ENCODE peak calls at places on chromosomes 16 and 17, in nine cellular contexts. P is GM13977; Y is dermis blood vessel endothelial cell; K is suprapubic skin; O is CD4-positive, alpha-beta T cell; H is amniotic stem cell; G is T-helper 1 cell; T is H54; F is iris pigment epithelial cell. L is an unnamed sample.

GRCh38 chr17:37833237-37833859 is 88.5 kb upstream of the HNF1B start:
- DNase-seq in P (peak), Y (no peak), K (peak), O (no peak), H (no peak), G (no peak), T (no peak), F (no peak), L (no peak)

GRCh38 chr16:31181102-31181830 is 1.3 kb downstream of the FUS start:
- DNase-seq in P (no peak), Y (peak), K (no peak), O (no peak), H (no peak), G (no peak), T (no peak), F (peak), L (no peak)

GRCh38 chr17:19012171-19013080 is 7.9 kb upstream of the FAM83G start:
- DNase-seq in P (no peak), Y (no peak), K (no peak), O (no peak), H (no peak), G (no peak), T (no peak), F (no peak), L (no peak)

GRCh38 chr16:18969855-18970240 is 13.9 kb upstream of the TMC7 start:
- DNase-seq in P (no peak), Y (no peak), K (no peak), O (no peak), H (no peak), G (no peak), T (no peak), F (no peak), L (no peak)

GRCh38 chr17:17204041-17204591 is 2.0 kb downstream of the PLD6 start:
- DNase-seq in P (no peak), Y (no peak), K (no peak), O (no peak), H (no peak), G (no peak), T (no peak), F (no peak), L (peak)

GRCh38 chr16:58515871-58516767 is 802 bp downstream of the SETD6 start:
- DNase-seq in P (peak), Y (peak), K (no peak), O (no peak), H (no peak), G (peak), T (no peak), F (peak), L (peak)

GRCh38 chr17:1590031-1590746 is 27.6 kb upstream of the PITPNA start:
- DNase-seq in P (peak), Y (peak), K (no peak), O (no peak), H (peak), G (no peak), T (peak), F (peak), L (peak)

GRCh38 chr17:40035162-40035559 is 19.0 kb downstream of the MED24 start:
- DNase-seq in P (no peak), Y (peak), K (no peak), O (no peak), H (no peak), G (no peak), T (no peak), F (peak), L (peak)

GRCh38 chr17:81967533-81968395 is 6.8 kb upstream of the NOTUM start:
- DNase-seq in P (peak), Y (no peak), K (peak), O (peak), H (no peak), G (peak), T (peak), F (peak), L (peak)

GRCh38 chr17:76246080-76247066 is 6.1 kb upstream of the RNF157 start:
- DNase-seq in P (peak), Y (no peak), K (no peak), O (peak), H (no peak), G (no peak), T (no peak), F (peak), L (no peak)

GRCh38 chr16:82082543-82083244 is 47.6 kb downstream of the HSD17B2 start:
- DNase-seq in P (peak), Y (peak), K (no peak), O (no peak), H (no peak), G (no peak), T (peak), F (peak), L (no peak)

GRCh38 chr16:12449795-12450194 is 353.9 kb downstream of the CPPED1 start:
- DNase-seq in P (no peak), Y (no peak), K (no peak), O (no peak), H (no peak), G (no peak), T (no peak), F (peak), L (no peak)

GRCh38 chr16:81711609-81712329 is 67.3 kb upstream of the PLCG2 start:
- DNase-seq in P (no peak), Y (peak), K (no peak), O (no peak), H (peak), G (no peak), T (peak), F (peak), L (peak)

GRCh38 chr16:84993926-84994325 is 17.4 kb downstream of the ZDHHC7 start:
- DNase-seq in P (no peak), Y (no peak), K (no peak), O (no peak), H (no peak), G (no peak), T (no peak), F (no peak), L (peak)

GRCh38 chr17:19448341-19449268 is 37.6 kb downstream of the RNF112 start:
- DNase-seq in P (no peak), Y (peak), K (no peak), O (no peak), H (peak), G (no peak), T (peak), F (peak), L (no peak)

GRCh38 chr17:80782536-80783427 is 208.9 kb upstream of the CHMP6 start:
- DNase-seq in P (no peak), Y (peak), K (peak), O (peak), H (no peak), G (peak), T (no peak), F (peak), L (no peak)

GRCh38 chr17:81422776-81423697 is 27.8 kb downstream of the BAHCC1 start:
- DNase-seq in P (no peak), Y (peak), K (no peak), O (no peak), H (peak), G (no peak), T (peak), F (peak), L (peak)

GRCh38 chr16:67673712-67674580 is 7.3 kb downstream of the C16orf86 start:
- DNase-seq in P (no peak), Y (peak), K (no peak), O (no peak), H (no peak), G (no peak), T (peak), F (no peak), L (peak)

GRCh38 chr17:30243002-30243401 is 7.5 kb upstream of the SLC6A4 start:
- DNase-seq in P (no peak), Y (no peak), K (no peak), O (no peak), H (no peak), G (no peak), T (no peak), F (no peak), L (no peak)

GRCh38 chr16:83701494-83701893 is 106.3 kb upstream of the HSBP1 start:
- DNase-seq in P (peak), Y (peak), K (peak), O (no peak), H (no peak), G (no peak), T (peak), F (peak), L (peak)

GRCh38 chr17:42387221-42387657 is 1.0 kb downstream of the STAT3 start:
- DNase-seq in P (no peak), Y (peak), K (peak), O (no peak), H (no peak), G (no peak), T (no peak), F (peak), L (no peak)

GRCh38 chr17:69320210-69320907 is 6.6 kb downstream of the ABCA5 start:
- DNase-seq in P (no peak), Y (no peak), K (no peak), O (no peak), H (no peak), G (no peak), T (no peak), F (peak), L (no peak)

GRCh38 chr16:50521246-50521900 is 26.8 kb upstream of the NKD1 start:
- DNase-seq in P (no peak), Y (no peak), K (no peak), O (no peak), H (no peak), G (no peak), T (no peak), F (no peak), L (no peak)

GRCh38 chr16:89375021-89375420 is 115.3 kb downstream of the ANKRD11 start:
- DNase-seq in P (peak), Y (no peak), K (no peak), O (no peak), H (no peak), G (no peak), T (no peak), F (no peak), L (no peak)

GRCh38 chr16:71357681-71358080 is 842 bp upstream of the CALB2 start:
- DNase-seq in P (no peak), Y (no peak), K (no peak), O (no peak), H (no peak), G (no peak), T (no peak), F (no peak), L (peak)

GRCh38 chr16:82229800-82230619 is 60.0 kb upstream of the MPHOSPH6 start:
- DNase-seq in P (peak), Y (peak), K (no peak), O (peak), H (peak), G (peak), T (peak), F (peak), L (peak)

GRCh38 chr16:21236831-21237230 is 3.3 kb downstream of the ANKS4B start:
- DNase-seq in P (no peak), Y (no peak), K (no peak), O (no peak), H (no peak), G (no peak), T (no peak), F (no peak), L (no peak)

GRCh38 chr16:8486985-8487384 is 103.3 kb downstream of the TMEM114 start:
- DNase-seq in P (no peak), Y (no peak), K (no peak), O (no peak), H (no peak), G (no peak), T (no peak), F (no peak), L (no peak)

GRCh38 chr17:3008336-3009279 is 54.8 kb downstream of the OR1D5 start:
- DNase-seq in P (no peak), Y (no peak), K (no peak), O (no peak), H (no peak), G (no peak), T (no peak), F (no peak), L (no peak)

GRCh38 chr16:3444032-3444388 is 530 bp downstream of the NAA60 start:
- DNase-seq in P (no peak), Y (peak), K (no peak), O (peak), H (no peak), G (peak), T (no peak), F (peak), L (no peak)

GRCh38 chr17:58120195-58120822 is 27.9 kb upstream of the OR4D1 start:
- DNase-seq in P (peak), Y (peak), K (no peak), O (peak), H (peak), G (peak), T (peak), F (peak), L (peak)

GRCh38 chr16:24734382-24734781 is 4.9 kb downstream of the TNRC6A start:
- DNase-seq in P (peak), Y (no peak), K (no peak), O (no peak), H (no peak), G (no peak), T (no peak), F (peak), L (no peak)

GRCh38 chr17:42845918-42846593 is 1.7 kb downstream of the AOC2 start:
- DNase-seq in P (peak), Y (no peak), K (no peak), O (no peak), H (no peak), G (no peak), T (peak), F (no peak), L (no peak)

GRCh38 chr17:11279776-11280344 is 38.8 kb downstream of the SHISA6 start:
- DNase-seq in P (no peak), Y (no peak), K (no peak), O (no peak), H (no peak), G (no peak), T (no peak), F (no peak), L (no peak)

GRCh38 chr17:59804910-59805381 is 87.8 kb downstream of the TUBD1 start:
- DNase-seq in P (no peak), Y (no peak), K (no peak), O (no peak), H (no peak), G (no peak), T (no peak), F (no peak), L (no peak)

GRCh38 chr17:32824334-32824733 is 52.6 kb downstream of the MYO1D start:
- DNase-seq in P (no peak), Y (no peak), K (no peak), O (no peak), H (no peak), G (no peak), T (no peak), F (no peak), L (no peak)

L was measured in H7.